ENCODE peak calls at places on chromosome 18, in eight cellular contexts. Q is hepatocyte, U is ovary, J is Panc1, C is lower lobe of right lung, V is fibroblast of lung, M is psoas muscle, X is IMR-90. K is an unnamed sample. For H3K9me3, the result is how much of the 10 kb centered on the place peaks cover.

GRCh38 chr18:50192903-50193795 is 1.8 kb downstream of the MYO5B start:
- DNase-seq in Q (peak), U (no peak), J (no peak), C (peak), V (no peak), M (no peak), X (no peak), K (no peak)

GRCh38 chr18:78937166-78937565 is 42.5 kb upstream of the SALL3 start:
- DNase-seq in Q (no peak), U (no peak), J (no peak), C (no peak), V (no peak), M (no peak), X (no peak), K (no peak)

GRCh38 chr18:28594034-28594433 is 417.1 kb upstream of the CDH2 start:
- DNase-seq in Q (no peak), U (no peak), J (no peak), C (no peak), V (no peak), M (no peak), X (peak), K (no peak)

GRCh38 chr18:25831226-25831828 is 259.1 kb downstream of the SS18 start:
- DNase-seq in Q (no peak), U (no peak), J (no peak), C (no peak), V (no peak), M (no peak), X (no peak), K (no peak)

GRCh38 chr18:3054785-3055184 is 41.8 kb upstream of the LPIN2 start:
- DNase-seq in Q (no peak), U (no peak), J (no peak), C (no peak), V (no peak), M (no peak), X (no peak), K (no peak)

GRCh38 chr18:44826418-44827259 is 146.0 kb downstream of the SETBP1 start:
- DNase-seq in Q (peak), U (peak), J (no peak), C (no peak), V (peak), M (peak), X (peak), K (peak)

GRCh38 chr18:68391801-68392200 is 323.1 kb downstream of the TMX3 start:
- DNase-seq in Q (no peak), U (no peak), J (no peak), C (no peak), V (no peak), M (no peak), X (peak), K (no peak)

GRCh38 chr18:34929336-34929780 is 111.9 kb upstream of the MAPRE2 start:
- DNase-seq in Q (peak), U (no peak), J (peak), C (no peak), V (peak), M (no peak), X (peak), K (no peak)

GRCh38 chr18:14962626-14963025 is 214.7 kb downstream of the ANKRD30B start:
- DNase-seq in Q (no peak), U (no peak), J (no peak), C (no peak), V (no peak), M (no peak), X (no peak), K (no peak)

GRCh38 chr18:14965553-14965952 is 217.6 kb downstream of the ANKRD30B start:
- DNase-seq in Q (no peak), U (no peak), J (no peak), C (no peak), V (no peak), M (no peak), X (no peak), K (no peak)

GRCh38 chr18:14961991-14962390 is 214.0 kb downstream of the ANKRD30B start:
- DNase-seq in Q (no peak), U (no peak), J (no peak), C (no peak), V (no peak), M (no peak), X (no peak), K (no peak)

GRCh38 chr18:14963246-14963645 is 215.3 kb downstream of the ANKRD30B start:
- DNase-seq in Q (no peak), U (no peak), J (no peak), C (no peak), V (no peak), M (no peak), X (no peak), K (no peak)

DNA sequence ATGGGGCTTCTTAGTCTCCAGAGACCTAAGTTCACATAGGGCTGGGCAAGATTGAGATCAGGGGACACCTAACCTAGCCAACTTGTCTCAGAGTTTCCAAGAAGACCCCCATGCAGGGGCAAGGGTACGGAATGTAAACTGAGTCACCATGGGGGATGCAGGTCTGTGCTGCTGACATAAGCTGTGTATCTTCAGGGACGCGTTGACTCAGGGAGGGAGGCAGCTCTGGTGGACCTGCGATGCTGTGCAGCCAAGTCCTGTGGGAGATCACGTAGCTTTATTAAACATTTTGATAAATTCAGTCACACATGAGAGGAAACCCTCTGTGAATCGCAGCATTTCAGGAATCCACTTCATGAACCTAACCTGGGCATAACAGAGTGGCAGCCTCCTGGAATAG is 216.0 kb downstream of the ANKRD30B start:
- DNase-seq in Q (no peak), U (no peak), J (no peak), C (no peak), V (no peak), M (no peak), X (no peak), K (no peak)
- H3K9me3 ChIP-seq in Q (under half), U (under half), J (under half), C (under half), V (under half), M (under half), X (under half), K (under half)

GRCh38 chr18:801137-801536 is 10.9 kb downstream of the YES1 start:
- DNase-seq in Q (no peak), U (no peak), J (no peak), C (no peak), V (no peak), M (no peak), X (no peak), K (no peak)
- H3K27ac ChIP-seq in Q (no peak), U (no peak), J (no peak), C (no peak), V (no peak), M (no peak), X (no peak), K (no peak)

GRCh38 chr18:9053814-9054213 is 48.7 kb upstream of the NDUFV2 start:
- DNase-seq in Q (no peak), U (no peak), J (no peak), C (no peak), V (no peak), M (no peak), X (no peak), K (no peak)

GRCh38 chr18:9043581-9043980 is 58.9 kb upstream of the NDUFV2 start:
- DNase-seq in Q (no peak), U (no peak), J (no peak), C (no peak), V (no peak), M (no peak), X (no peak), K (no peak)

GRCh38 chr18:9049495-9049809 is 53.0 kb upstream of the NDUFV2 start:
- DNase-seq in Q (no peak), U (no peak), J (no peak), C (no peak), V (no peak), M (no peak), X (no peak), K (no peak)

GRCh38 chr18:9047715-9048114 is 54.8 kb upstream of the NDUFV2 start:
- DNase-seq in Q (no peak), U (no peak), J (no peak), C (no peak), V (no peak), M (no peak), X (no peak), K (no peak)

DNA sequence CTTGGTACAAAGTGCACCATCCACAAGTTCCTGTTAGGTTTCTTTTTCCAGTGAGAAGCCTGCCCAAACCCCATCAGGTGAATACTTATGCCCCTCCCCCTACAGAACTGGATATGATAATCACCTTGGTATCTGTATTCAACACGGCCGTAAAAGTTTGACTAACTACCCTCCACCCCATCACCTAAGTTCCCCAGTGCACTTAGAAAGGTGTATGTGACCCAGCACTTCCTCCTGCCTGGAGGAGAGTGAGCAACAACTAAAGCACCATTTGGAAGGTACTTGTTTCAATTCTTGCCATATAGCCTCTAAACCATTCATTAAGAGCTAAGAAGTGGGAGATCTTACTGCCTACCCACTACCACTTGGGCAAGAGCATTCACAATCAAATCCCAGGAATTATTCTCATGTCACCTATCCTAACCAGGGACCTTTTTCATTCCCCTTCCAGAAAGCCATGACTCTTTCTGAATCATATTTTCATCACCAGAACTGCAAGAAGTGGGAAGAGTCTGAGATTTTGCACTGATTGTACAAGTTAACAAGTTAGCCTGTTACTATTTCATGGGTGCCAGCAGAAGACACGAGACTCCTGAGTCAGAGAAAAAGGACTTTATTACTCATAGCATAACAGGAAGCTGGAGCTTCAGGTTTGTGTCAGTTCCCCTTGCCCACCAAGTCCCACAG is 53.5 kb upstream of the NDUFV2 start:
- DNase-seq in Q (no peak), U (no peak), J (no peak), C (no peak), V (no peak), M (no peak), X (peak), K (no peak)
- H3K9me3 ChIP-seq in Q (under half), U (under half), J (under half), C (under half), V (under half), M (under half), X (under half), K (under half)

DNA sequence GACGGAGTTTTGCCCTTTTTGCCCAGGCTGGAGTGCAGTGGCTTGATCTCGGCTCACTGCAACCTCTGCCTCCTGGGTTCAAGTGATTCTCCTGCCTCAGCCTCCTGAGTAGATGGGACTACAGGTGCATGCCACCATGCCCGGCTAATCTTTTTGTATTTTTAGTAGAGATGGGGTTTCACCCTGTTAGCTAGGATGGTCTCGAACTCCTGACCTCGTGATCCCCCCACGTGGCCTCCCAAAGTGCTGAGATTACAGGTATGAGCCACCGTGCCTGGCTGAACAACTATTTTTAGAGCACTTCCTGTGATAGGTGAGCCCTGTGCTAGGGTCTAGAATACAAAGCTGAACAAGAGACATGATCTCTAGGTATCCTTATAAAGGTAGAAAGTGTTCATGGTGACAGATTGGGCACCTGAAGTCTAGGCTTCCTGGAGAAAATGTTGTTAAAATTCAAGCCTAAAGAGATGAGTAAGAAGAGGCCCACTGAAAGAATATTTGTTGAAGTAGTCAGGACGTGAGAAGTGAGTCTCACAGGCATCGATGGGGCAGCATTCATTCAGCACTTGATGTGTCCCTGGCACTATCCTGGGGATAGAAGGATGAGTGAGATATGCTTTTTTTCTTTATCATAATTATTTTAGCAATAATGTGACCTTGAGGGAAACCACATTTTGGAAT is 5.0 kb downstream of the ZNF236 start:
- DNase-seq in Q (no peak), U (no peak), J (no peak), C (no peak), V (no peak), M (no peak), X (peak), K (no peak)
- H3K27ac ChIP-seq in Q (no peak), U (peak), J (peak), C (no peak), V (no peak), M (no peak), X (no peak), K (no peak)

GRCh38 chr18:12556946-12557806 is 100.7 kb downstream of the SPIRE1 start:
- DNase-seq in Q (no peak), U (no peak), J (no peak), C (no peak), V (no peak), M (no peak), X (no peak), K (peak)
- H3K9me3 ChIP-seq in Q (under half), U (under half), J (under half), C (under half), V (under half), M (under half), X (under half), K (under half)

GRCh38 chr18:59864446-59864764 is 35.4 kb upstream of the PMAIP1 start:
- DNase-seq in Q (no peak), U (no peak), J (no peak), C (no peak), V (no peak), M (no peak), X (no peak), K (no peak)
- H3K27ac ChIP-seq in Q (no peak), U (no peak), J (no peak), C (no peak), V (no peak), M (no peak), X (no peak), K (no peak)

GRCh38 chr18:80026363-80026762 is 7.9 kb upstream of the RBFA start:
- DNase-seq in Q (no peak), U (no peak), J (no peak), C (no peak), V (no peak), M (no peak), X (no peak), K (no peak)

GRCh38 chr18:80022613-80023012 is 11.6 kb upstream of the RBFA start:
- DNase-seq in Q (no peak), U (no peak), J (no peak), C (no peak), V (peak), M (no peak), X (peak), K (no peak)

DNA sequence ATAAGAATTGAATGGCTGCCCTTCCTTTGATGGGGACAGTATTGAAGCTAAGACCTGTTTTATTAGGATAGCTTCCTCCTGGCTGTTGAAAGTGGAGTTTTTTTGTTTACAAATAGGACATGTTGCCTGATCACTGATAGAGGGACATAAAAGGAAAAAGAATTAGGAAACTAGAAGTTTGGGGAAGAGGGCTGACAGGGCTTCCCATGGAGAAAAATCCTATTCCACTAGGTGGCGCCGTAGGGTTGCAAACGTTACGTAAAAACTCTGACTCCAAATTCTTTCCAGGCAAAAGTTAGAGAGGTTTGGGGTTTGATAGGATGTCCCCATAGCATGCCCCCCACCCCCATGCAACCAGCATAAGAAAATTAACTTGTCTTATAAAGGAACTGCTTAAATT is 11.1 kb upstream of the RBFA start:
- DNase-seq in Q (no peak), U (no peak), J (no peak), C (no peak), V (no peak), M (no peak), X (no peak), K (no peak)
- H3K9me3 ChIP-seq in Q (under half), U (under half), J (under half), C (half or more), V (under half), M (half or more), X (half or more), K (under half)

DNA sequence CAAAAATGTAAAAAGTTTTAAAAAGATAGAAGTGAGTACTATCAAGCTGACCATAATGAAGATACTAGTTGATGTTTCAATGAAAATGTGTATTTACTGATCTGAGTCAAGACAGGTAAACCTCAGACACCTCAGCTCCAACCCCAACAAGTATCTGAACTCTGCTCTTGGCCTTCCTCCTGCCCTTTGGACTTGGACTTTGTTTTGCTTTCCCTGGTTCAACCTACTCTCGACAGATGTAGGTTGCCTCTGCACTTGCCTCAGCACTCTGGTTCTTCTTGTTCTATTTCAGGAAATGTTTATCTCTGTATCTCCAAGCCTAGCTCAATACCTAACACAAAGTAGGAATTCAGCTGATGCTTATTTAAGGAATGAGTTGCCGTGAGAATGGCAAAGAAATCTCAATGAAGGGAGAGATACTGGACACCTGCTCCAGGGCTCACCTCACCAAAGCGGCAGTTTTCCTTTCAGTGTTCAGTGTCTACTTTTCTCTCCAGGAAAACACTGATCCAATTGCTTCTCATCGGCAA is 248.8 kb upstream of the CTAGE1 start:
- DNase-seq in Q (no peak), U (no peak), J (no peak), C (no peak), V (no peak), M (no peak), X (no peak), K (no peak)
- H3K27ac ChIP-seq in Q (peak), U (no peak), J (no peak), C (no peak), V (no peak), M (no peak), X (peak), K (no peak)

GRCh38 chr18:4870177-4870773 is 326.8 kb downstream of the AKAIN1 start:
- DNase-seq in Q (peak), U (no peak), J (no peak), C (no peak), V (no peak), M (no peak), X (no peak), K (no peak)

GRCh38 chr18:4869101-4869500 is 328.0 kb downstream of the AKAIN1 start:
- DNase-seq in Q (no peak), U (no peak), J (no peak), C (no peak), V (no peak), M (no peak), X (no peak), K (no peak)

DNA sequence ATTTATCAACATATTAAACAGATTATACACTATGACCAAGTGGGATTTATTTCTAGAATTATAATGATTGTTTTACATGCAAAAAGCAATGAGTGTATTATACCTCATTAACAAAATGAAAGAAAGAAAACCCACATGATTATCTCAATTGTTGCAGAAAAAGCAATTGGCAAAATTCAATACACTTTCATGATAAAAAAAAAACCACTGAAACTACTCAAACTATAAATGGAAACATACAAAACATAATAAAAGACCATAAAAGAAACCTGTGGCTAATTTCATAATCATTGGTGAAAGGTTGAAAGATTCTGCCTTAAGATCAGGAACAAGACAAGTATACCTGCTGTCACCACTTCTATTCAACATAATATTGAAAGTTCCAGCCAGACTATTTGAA is 325.9 kb downstream of the AKAIN1 start:
- DNase-seq in Q (no peak), U (no peak), J (no peak), C (no peak), V (no peak), M (no peak), X (no peak), K (no peak)
- H3K9me3 ChIP-seq in Q (under half), U (under half), J (under half), C (under half), V (under half), M (under half), X (under half), K (under half)

K was measured in kidney.